ENCODE peak calls at places on chromosomes 5 and 9, in four cellular contexts. One of them, this sample, is unnamed.

GRCh38 chr5:95841914-95842812 is 19.6 kb upstream of the GLRX start:
- DNase-seq in AG04449: no peak
- DNase-seq in body of pancreas: no peak
- DNase-seq in AG09309: peak
- DNase-seq in this sample: peak

GRCh38 chr5:150671509-150672236 is 10.6 kb downstream of the MYOZ3 start:
- DNase-seq in AG04449: no peak
- DNase-seq in body of pancreas: no peak
- DNase-seq in AG09309: no peak
- DNase-seq in this sample: no peak

GRCh38 chr5:122263352-122264030 is 48.5 kb upstream of the SNCAIP start:
- DNase-seq in AG04449: no peak
- DNase-seq in body of pancreas: no peak
- DNase-seq in AG09309: no peak
- DNase-seq in this sample: no peak

GRCh38 chr9:136854113-136854841 is 2.1 kb downstream of the MAMDC4 start:
- DNase-seq in AG04449: no peak
- DNase-seq in body of pancreas: no peak
- DNase-seq in AG09309: no peak
- DNase-seq in this sample: no peak

GRCh38 chr9:137745541-137745991 is 126.8 kb downstream of the EHMT1 start:
- DNase-seq in AG04449: no peak
- DNase-seq in body of pancreas: no peak
- DNase-seq in AG09309: no peak
- DNase-seq in this sample: no peak

GRCh38 chr5:96743065-96743768 is 64.5 kb downstream of the ERAP1 start:
- DNase-seq in AG04449: no peak
- DNase-seq in body of pancreas: no peak
- DNase-seq in AG09309: no peak
- DNase-seq in this sample: no peak

GRCh38 chr5:17314907-17315471 is 97.6 kb downstream of the BASP1 start:
- DNase-seq in AG04449: no peak
- DNase-seq in body of pancreas: no peak
- DNase-seq in AG09309: peak
- DNase-seq in this sample: no peak

GRCh38 chr9:4137755-4138154 is 162.1 kb downstream of the GLIS3 start:
- DNase-seq in AG04449: peak
- DNase-seq in body of pancreas: no peak
- DNase-seq in AG09309: peak
- DNase-seq in this sample: peak

GRCh38 chr9:4849364-4849763 is 56.6 kb downstream of the RCL1 start:
- DNase-seq in AG04449: no peak
- DNase-seq in body of pancreas: no peak
- DNase-seq in AG09309: no peak
- DNase-seq in this sample: no peak

GRCh38 chr5:143124593-143124992 is 278.9 kb downstream of the NR3C1 start:
- DNase-seq in AG04449: no peak
- DNase-seq in body of pancreas: no peak
- DNase-seq in AG09309: no peak
- DNase-seq in this sample: no peak
- TF ChIP-seq CTCF in AG04449: no peak
- TF ChIP-seq CTCF in body of pancreas: no peak
- TF ChIP-seq CTCF in AG09309: no peak
- TF ChIP-seq CTCF in this sample: no peak

DNA sequence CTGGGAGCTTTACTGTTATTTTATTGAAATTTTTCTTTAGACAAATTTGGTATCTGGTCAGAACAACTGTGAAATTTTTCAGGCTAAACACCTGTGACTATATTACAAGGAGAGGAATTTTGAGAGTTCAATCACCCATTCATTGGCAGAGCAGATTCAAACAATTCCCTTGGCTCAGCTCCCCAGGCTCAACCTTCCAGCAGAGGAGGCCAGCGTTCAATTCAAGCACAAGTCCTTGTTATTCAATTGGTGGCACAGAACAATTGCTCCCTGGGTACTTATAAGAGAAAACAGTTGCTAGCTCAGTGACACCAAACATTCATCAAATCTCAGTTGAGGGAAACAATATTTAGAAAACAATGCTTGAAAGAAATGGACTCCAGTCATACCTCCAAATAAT is 83.3 kb downstream of the SUSD1 start:
- DNase-seq in AG04449: no peak
- DNase-seq in body of pancreas: peak
- DNase-seq in AG09309: no peak
- DNase-seq in this sample: no peak
- TF ChIP-seq CTCF in AG04449: peak
- TF ChIP-seq CTCF in body of pancreas: no peak
- TF ChIP-seq CTCF in AG09309: peak
- TF ChIP-seq CTCF in this sample: peak

GRCh38 chr9:83957029-83957513 is 22.9 kb downstream of the HNRNPK start:
- DNase-seq in AG04449: no peak
- DNase-seq in body of pancreas: peak
- DNase-seq in AG09309: no peak
- DNase-seq in this sample: no peak
- TF ChIP-seq CTCF in AG04449: no peak
- TF ChIP-seq CTCF in body of pancreas: no peak
- TF ChIP-seq CTCF in AG09309: no peak
- TF ChIP-seq CTCF in this sample: no peak

DNA sequence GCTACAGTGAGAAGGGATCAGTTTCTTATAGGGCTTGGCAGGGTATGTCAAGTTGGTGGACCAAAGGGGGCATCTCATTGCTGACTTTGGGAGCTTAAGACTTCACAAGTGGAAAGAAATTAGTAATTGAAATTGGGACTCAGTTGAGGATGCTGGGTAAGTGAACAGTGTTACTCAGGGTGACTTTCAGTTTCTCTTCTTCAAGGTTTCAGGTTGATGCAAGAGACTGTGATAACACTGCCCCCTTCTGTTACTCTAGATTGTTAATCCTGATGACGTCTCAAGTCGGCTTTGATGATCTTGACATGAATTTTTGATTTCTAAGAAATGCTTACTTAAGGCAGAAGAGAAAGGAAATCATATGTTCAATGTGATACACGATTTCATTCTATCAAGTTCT is 21.3 kb downstream of the KCTD16 start:
- DNase-seq in AG04449: no peak
- DNase-seq in body of pancreas: no peak
- DNase-seq in AG09309: no peak
- DNase-seq in this sample: peak
- TF ChIP-seq CTCF in AG04449: peak
- TF ChIP-seq CTCF in body of pancreas: no peak
- TF ChIP-seq CTCF in AG09309: peak
- TF ChIP-seq CTCF in this sample: peak

GRCh38 chr9:72145733-72146132 is 3.5 kb upstream of the GDA start:
- DNase-seq in AG04449: no peak
- DNase-seq in body of pancreas: no peak
- DNase-seq in AG09309: no peak
- DNase-seq in this sample: no peak
- TF ChIP-seq CTCF in AG04449: no peak
- TF ChIP-seq CTCF in body of pancreas: no peak
- TF ChIP-seq CTCF in AG09309: no peak
- TF ChIP-seq CTCF in this sample: no peak